ENCODE peak calls at places on chromosomes 12 and 14, in nine cellular contexts. K, V, I, S, Q, O, Y, B and L are unnamed samples.

GRCh38 chr14:37903561-37904191 is 304.0 kb upstream of the SSTR1 start:
- DNase-seq in K (peak; percentile 44), S (peak; percentile 1), V (peak; percentile 54), I (no peak), B (no peak), Q (no peak), Y (no peak), O (no peak), L (peak; percentile 12)

GRCh38 chr14:76904740-76905569 is 78.7 kb downstream of the LRRC74A start:
- DNase-seq in S (peak; percentile 98), Q (peak; percentile 65), K (peak; percentile 81), O (peak; percentile 88), I (peak; percentile 89), Y (peak; percentile 75), B (peak; percentile 52), V (peak; percentile 99), L (peak; percentile 69)

GRCh38 chr14:93231129-93231979 is 24.3 kb downstream of the UBR7 start:
- DNase-seq in S (no peak), I (no peak), B (peak; percentile 17), Y (no peak), K (no peak), O (no peak), Q (no peak), V (peak; percentile 43), L (peak; percentile 40)

GRCh38 chr12:32110942-32111341 is 4.3 kb downstream of the BICD1 start:
- DNase-seq in K (no peak), Q (no peak), O (no peak), I (no peak), S (no peak), Y (no peak), V (no peak), B (no peak), L (no peak)

GRCh38 chr12:42961395-42961794 is 371.8 kb upstream of the PRICKLE1 start:
- DNase-seq in O (no peak), S (peak; percentile 63), V (peak; percentile 27), B (no peak), Q (no peak), K (peak; percentile 94), Y (no peak), I (no peak), L (no peak)

GRCh38 chr14:69101331-69101826 is 51.5 kb downstream of the DCAF5 start:
- DNase-seq in B (no peak), Q (no peak), I (no peak), Y (no peak), V (peak; percentile 88), K (peak; percentile 69), S (no peak), O (no peak), L (no peak)

GRCh38 chr12:124507188-124508109 is 60.0 kb downstream of the NCOR2 start:
- DNase-seq in I (no peak), V (no peak), O (no peak), S (no peak), Q (no peak), Y (no peak), K (no peak), B (peak; percentile 73), L (no peak)

GRCh38 chr14:38238332-38238731 is 17.6 kb downstream of the CLEC14A start:
- DNase-seq in Q (no peak), Y (no peak), O (no peak), S (no peak), I (no peak), K (no peak), V (peak; percentile 39), B (no peak), L (no peak)

GRCh38 chr12:107411792-107412535 is 273.6 kb upstream of the PWP1 start:
- DNase-seq in K (no peak), V (peak; percentile 83), S (no peak), Y (no peak), B (no peak), O (no peak), I (no peak), Q (no peak), L (no peak)

GRCh38 chr12:57213763-57214397 is 2.7 kb upstream of the NXPH4 start:
- DNase-seq in S (peak; percentile 58), Q (no peak), K (no peak), B (no peak), Y (no peak), V (no peak), I (no peak), O (no peak), L (no peak)

GRCh38 chr12:29043069-29043468 is 106.0 kb upstream of the FAR2 start:
- DNase-seq in Q (no peak), I (no peak), V (no peak), B (no peak), S (no peak), Y (no peak), O (no peak), K (no peak), L (no peak)

GRCh38 chr12:9702239-9702638 is 30.7 kb downstream of the CLECL1 start:
- DNase-seq in Y (no peak), B (no peak), Q (no peak), K (no peak), V (no peak), I (no peak), S (no peak), O (peak; percentile 77), L (no peak)

GRCh38 chr12:111276189-111276588 is 92.7 kb downstream of the PHETA1 start:
- DNase-seq in S (no peak), O (no peak), Q (no peak), K (no peak), V (peak; percentile 15), B (no peak), I (no peak), Y (no peak), L (no peak)

GRCh38 chr14:92549853-92550244 is 36.3 kb downstream of the RIN3 start:
- DNase-seq in K (no peak), O (no peak), Y (no peak), Q (peak; percentile 38), I (peak; percentile 86), V (peak; percentile 45), B (peak; percentile 48), S (no peak), L (no peak)

GRCh38 chr14:75123991-75124390 is 2.9 kb downstream of the NEK9 start:
- DNase-seq in O (peak; percentile 66), I (no peak), B (no peak), Y (no peak), K (peak; percentile 60), V (peak; percentile 71), S (peak; percentile 71), Q (no peak), L (peak; percentile 32)

GRCh38 chr12:124512667-124513296 is 54.6 kb downstream of the NCOR2 start:
- DNase-seq in Y (no peak), K (peak; percentile 86), S (peak; percentile 92), I (peak; percentile 93), V (peak; percentile 90), Q (peak; percentile 82), B (peak; percentile 86), O (peak; percentile 90), L (no peak)

GRCh38 chr14:74563233-74563585 is 48.8 kb downstream of the LTBP2 start:
- DNase-seq in V (no peak), Q (no peak), B (no peak), O (no peak), I (no peak), S (no peak), Y (no peak), K (peak; percentile 51), L (no peak)

GRCh38 chr12:98002887-98003493 is 512.4 kb upstream of the TMPO start:
- DNase-seq in S (no peak), B (no peak), Y (no peak), K (peak; percentile 22), I (no peak), V (no peak), O (peak; percentile 46), Q (no peak), L (peak; percentile 34)

GRCh38 chr12:62458626-62459025 is 8.0 kb upstream of the MON2 start:
- DNase-seq in Q (no peak), V (no peak), K (no peak), S (no peak), I (no peak), B (no peak), Y (no peak), O (no peak), L (no peak)

GRCh38 chr12:62459976-62460375 is 6.7 kb upstream of the MON2 start:
- DNase-seq in I (no peak), V (no peak), Y (no peak), B (no peak), S (no peak), Q (no peak), O (no peak), K (no peak), L (no peak)
- TF ChIP-seq CTCF in I (no peak), V (no peak), Y (no peak), B (no peak), S (no peak), Q (no peak), O (no peak), K (no peak), L (no peak)

GRCh38 chr14:66955159-66955558 is 234.1 kb upstream of the GARIN2 start:
- DNase-seq in V (no peak), B (no peak), O (no peak), I (no peak), S (no peak), Y (no peak), Q (no peak), K (no peak), L (no peak)
- TF ChIP-seq CTCF in V (no peak), B (no peak), O (no peak), I (no peak), S (no peak), Y (no peak), Q (no peak), K (no peak), L (no peak)

DNA sequence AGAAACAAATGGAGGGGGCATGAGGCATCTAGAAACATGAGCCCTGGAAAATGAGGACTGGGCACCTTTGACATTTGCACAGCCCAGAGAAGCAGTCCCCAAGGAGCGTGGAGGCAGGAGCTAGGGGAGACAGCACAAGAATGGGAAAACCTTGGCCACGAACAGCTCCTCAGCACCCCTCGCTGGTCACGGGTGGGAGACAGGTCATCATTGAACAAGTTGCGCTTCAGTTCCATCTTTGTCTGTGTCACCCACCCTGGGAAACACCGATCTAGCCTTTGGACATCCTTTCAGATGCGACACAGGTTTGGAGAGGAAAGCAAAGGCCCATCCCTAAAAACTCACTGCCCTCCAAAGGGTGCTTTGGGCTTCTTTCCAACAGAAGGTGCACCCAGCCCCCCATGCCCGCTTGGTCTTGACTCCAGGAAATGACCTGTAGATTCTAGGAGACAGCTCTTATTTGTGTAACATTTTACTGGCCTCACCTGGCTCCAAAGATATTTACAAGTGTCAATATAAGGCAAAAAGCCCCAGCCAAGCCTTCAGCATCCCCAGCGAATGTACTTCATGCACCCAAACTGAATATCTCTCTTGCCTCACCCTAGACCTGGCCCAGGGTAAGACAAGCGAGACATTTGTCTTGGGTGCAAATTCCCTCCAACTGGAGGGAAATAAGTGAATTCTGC is 28.8 kb upstream of the CLMN start:
- DNase-seq in B (no peak), V (no peak), I (no peak), Q (no peak), O (no peak), Y (no peak), K (no peak), S (no peak), L (no peak)
- TF ChIP-seq CTCF in B (no peak), V (no peak), I (no peak), Q (no peak), O (no peak), Y (no peak), K (no peak), S (no peak), L (peak; percentile 25)

DNA sequence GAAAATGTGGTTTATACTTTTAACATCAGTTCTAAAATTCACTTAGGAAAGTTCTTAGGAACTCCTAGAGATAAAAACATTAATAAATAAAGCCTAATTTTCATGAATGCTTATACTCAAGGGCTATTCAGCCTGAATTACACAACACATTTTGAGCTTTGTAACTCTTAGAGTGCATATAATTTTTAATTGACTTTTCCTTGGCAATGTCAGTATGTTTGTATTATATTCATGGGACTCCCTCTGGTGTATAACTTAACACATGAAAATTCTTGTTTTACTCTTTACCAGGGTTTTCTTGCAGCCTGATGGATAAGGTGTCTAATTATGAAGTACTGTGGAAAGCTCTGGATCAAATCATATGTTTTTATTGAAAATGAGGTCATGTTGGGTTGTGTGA is 150.6 kb upstream of the HMGA2 start:
- DNase-seq in V (peak; percentile 22), S (no peak), O (no peak), Q (no peak), K (no peak), B (no peak), I (no peak), Y (no peak), L (no peak)
- TF ChIP-seq CTCF in V (peak; percentile 71), S (peak; percentile 42), O (peak; percentile 50), Q (no peak), K (no peak), B (peak; percentile 41), I (no peak), Y (no peak), L (no peak)